ENCODE peak calls at places on chromosomes 6 and 20, in eight cellular contexts. One of them, this sample, is unnamed.

GRCh38 chr20:57650756-57651483 is 30.7 kb upstream of the ZBP1 start:
- DNase-seq in foreskin melanocyte: no peak
- DNase-seq in Karpas-422: no peak
- DNase-seq in HEK293T: no peak
- DNase-seq in B cell: no peak
- DNase-seq in MCF 10A: no peak
- DNase-seq in endothelial cell: no peak
- DNase-seq in uterus: no peak
- DNase-seq in this sample: no peak

GRCh38 chr6:16476861-16477260 is 238.5 kb downstream of the GMPR start:
- DNase-seq in HEK293T: no peak
- DNase-seq in foreskin melanocyte: no peak
- DNase-seq in B cell: peak; percentile 26
- DNase-seq in endothelial cell: no peak
- DNase-seq in MCF 10A: no peak
- DNase-seq in Karpas-422: no peak
- DNase-seq in uterus: no peak
- DNase-seq in this sample: no peak

GRCh38 chr6:146543940-146544661 is 468 bp downstream of the RAB32 start:
- DNase-seq in HEK293T: peak; percentile 34
- DNase-seq in uterus: peak; percentile 39
- DNase-seq in Karpas-422: no peak
- DNase-seq in endothelial cell: peak; percentile 41
- DNase-seq in foreskin melanocyte: peak; percentile 50
- DNase-seq in MCF 10A: peak; percentile 51
- DNase-seq in B cell: peak; percentile 0
- DNase-seq in this sample: peak; percentile 47

GRCh38 chr6:161215193-161215592 is 58.7 kb downstream of the AGPAT4 start:
- DNase-seq in MCF 10A: peak; percentile 47
- DNase-seq in HEK293T: no peak
- DNase-seq in endothelial cell: no peak
- DNase-seq in foreskin melanocyte: no peak
- DNase-seq in uterus: no peak
- DNase-seq in Karpas-422: no peak
- DNase-seq in B cell: no peak
- DNase-seq in this sample: no peak

GRCh38 chr20:48471734-48472408 is 355.9 kb downstream of the PREX1 start:
- DNase-seq in HEK293T: no peak
- DNase-seq in endothelial cell: no peak
- DNase-seq in Karpas-422: no peak
- DNase-seq in uterus: no peak
- DNase-seq in foreskin melanocyte: no peak
- DNase-seq in B cell: no peak
- DNase-seq in MCF 10A: peak; percentile 8
- DNase-seq in this sample: no peak

GRCh38 chr20:18780731-18781130 is 32.9 kb upstream of the SCP2D1 start:
- DNase-seq in B cell: no peak
- DNase-seq in MCF 10A: no peak
- DNase-seq in uterus: no peak
- DNase-seq in foreskin melanocyte: no peak
- DNase-seq in HEK293T: no peak
- DNase-seq in endothelial cell: no peak
- DNase-seq in Karpas-422: no peak
- DNase-seq in this sample: no peak

GRCh38 chr6:32906539-32906938 is 34.3 kb downstream of the HLA-DMB start:
- DNase-seq in B cell: no peak
- DNase-seq in HEK293T: no peak
- DNase-seq in endothelial cell: no peak
- DNase-seq in Karpas-422: no peak
- DNase-seq in uterus: no peak
- DNase-seq in MCF 10A: no peak
- DNase-seq in foreskin melanocyte: no peak
- DNase-seq in this sample: no peak

GRCh38 chr20:24866742-24867141 is 82.3 kb upstream of the CST7 start:
- DNase-seq in Karpas-422: no peak
- DNase-seq in uterus: no peak
- DNase-seq in B cell: no peak
- DNase-seq in MCF 10A: no peak
- DNase-seq in endothelial cell: no peak
- DNase-seq in HEK293T: no peak
- DNase-seq in foreskin melanocyte: no peak
- DNase-seq in this sample: no peak

GRCh38 chr6:117547688-117548621 is 54.4 kb downstream of the GOPC start:
- DNase-seq in HEK293T: no peak
- DNase-seq in endothelial cell: no peak
- DNase-seq in Karpas-422: no peak
- DNase-seq in uterus: peak; percentile 36
- DNase-seq in MCF 10A: no peak
- DNase-seq in foreskin melanocyte: no peak
- DNase-seq in B cell: peak; percentile 39
- DNase-seq in this sample: no peak

GRCh38 chr6:49514571-49515484 is 15.1 kb downstream of the GLYATL3 start:
- DNase-seq in endothelial cell: no peak
- DNase-seq in HEK293T: no peak
- DNase-seq in MCF 10A: no peak
- DNase-seq in Karpas-422: no peak
- DNase-seq in uterus: no peak
- DNase-seq in B cell: no peak
- DNase-seq in foreskin melanocyte: no peak
- DNase-seq in this sample: no peak

GRCh38 chr20:19211661-19212523 is 550 bp upstream of the SLC24A3 start:
- DNase-seq in uterus: peak; percentile 62
- DNase-seq in endothelial cell: peak; percentile 52
- DNase-seq in MCF 10A: no peak
- DNase-seq in foreskin melanocyte: no peak
- DNase-seq in HEK293T: no peak
- DNase-seq in Karpas-422: no peak
- DNase-seq in B cell: no peak
- DNase-seq in this sample: no peak